ENCODE peak calls at places on chromosomes 6 and 20, in eight cellular contexts. One of them, this sample, is unnamed.
A peak's percentile ranks its signal among the peaks of the same experiment; 100 is the strongest.

GRCh38 chr20:57922701-57923100 is 212.9 kb upstream of the PMEPA1 start:
- DNase-seq in PC-3: no peak
- DNase-seq in IMR-90: no peak
- DNase-seq in neural progenitor cell: no peak
- DNase-seq in CD8-positive, alpha-beta T cell: no peak
- DNase-seq in foreskin fibroblast: no peak
- DNase-seq in adipocyte: no peak
- DNase-seq in brain microvascular endothelial cell: no peak
- DNase-seq in this sample: no peak

GRCh38 chr6:54856137-54856536 is 9.6 kb downstream of the FAM83B start:
- DNase-seq in PC-3: no peak
- DNase-seq in IMR-90: no peak
- DNase-seq in neural progenitor cell: no peak
- DNase-seq in CD8-positive, alpha-beta T cell: no peak
- DNase-seq in foreskin fibroblast: no peak
- DNase-seq in adipocyte: no peak
- DNase-seq in brain microvascular endothelial cell: no peak
- DNase-seq in this sample: no peak

GRCh38 chr6:1552296-1552761 is 57.4 kb upstream of the FOXC1 start:
- DNase-seq in PC-3: peak; percentile 54
- DNase-seq in IMR-90: peak; percentile 18
- DNase-seq in neural progenitor cell: peak; percentile 26
- DNase-seq in CD8-positive, alpha-beta T cell: no peak
- DNase-seq in foreskin fibroblast: peak; percentile 61
- DNase-seq in adipocyte: peak; percentile 40
- DNase-seq in brain microvascular endothelial cell: peak; percentile 13
- DNase-seq in this sample: peak; percentile 10

GRCh38 chr6:145815351-145815772 is 767 bp upstream of the FBXO30 start:
- DNase-seq in PC-3: no peak
- DNase-seq in IMR-90: peak; percentile 8
- DNase-seq in neural progenitor cell: no peak
- DNase-seq in CD8-positive, alpha-beta T cell: no peak
- DNase-seq in foreskin fibroblast: peak; percentile 52
- DNase-seq in adipocyte: peak; percentile 66
- DNase-seq in brain microvascular endothelial cell: peak; percentile 18
- DNase-seq in this sample: peak; percentile 36

GRCh38 chr20:5973172-5973571 is 22.7 kb downstream of the MCM8 start:
- DNase-seq in PC-3: peak; percentile 97
- DNase-seq in IMR-90: peak; percentile 68
- DNase-seq in neural progenitor cell: no peak
- DNase-seq in CD8-positive, alpha-beta T cell: no peak
- DNase-seq in foreskin fibroblast: peak; percentile 53
- DNase-seq in adipocyte: peak; percentile 49
- DNase-seq in brain microvascular endothelial cell: peak; percentile 27
- DNase-seq in this sample: peak; percentile 38

GRCh38 chr6:3194535-3195376 is 32.7 kb downstream of the TUBB2B start:
- DNase-seq in PC-3: no peak
- DNase-seq in IMR-90: peak; percentile 46
- DNase-seq in neural progenitor cell: peak; percentile 82
- DNase-seq in CD8-positive, alpha-beta T cell: no peak
- DNase-seq in foreskin fibroblast: no peak
- DNase-seq in adipocyte: no peak
- DNase-seq in brain microvascular endothelial cell: peak; percentile 59
- DNase-seq in this sample: peak; percentile 79

GRCh38 chr6:62942000-62942399 is 269.3 kb upstream of the FKBP1C start:
- DNase-seq in PC-3: no peak
- DNase-seq in IMR-90: no peak
- DNase-seq in neural progenitor cell: no peak
- DNase-seq in CD8-positive, alpha-beta T cell: no peak
- DNase-seq in foreskin fibroblast: no peak
- DNase-seq in adipocyte: no peak
- DNase-seq in brain microvascular endothelial cell: no peak
- DNase-seq in this sample: no peak

GRCh38 chr6:5516036-5516435 is 254.7 kb downstream of the FARS2 start:
- DNase-seq in PC-3: no peak
- DNase-seq in IMR-90: no peak
- DNase-seq in neural progenitor cell: no peak
- DNase-seq in CD8-positive, alpha-beta T cell: no peak
- DNase-seq in foreskin fibroblast: no peak
- DNase-seq in adipocyte: no peak
- DNase-seq in brain microvascular endothelial cell: no peak
- DNase-seq in this sample: no peak

GRCh38 chr20:23601715-23602114 is 4.0 kb downstream of the CST9 start:
- DNase-seq in PC-3: no peak
- DNase-seq in IMR-90: no peak
- DNase-seq in neural progenitor cell: no peak
- DNase-seq in CD8-positive, alpha-beta T cell: no peak
- DNase-seq in foreskin fibroblast: no peak
- DNase-seq in adipocyte: peak; percentile 21
- DNase-seq in brain microvascular endothelial cell: no peak
- DNase-seq in this sample: no peak

GRCh38 chr6:35287671-35288396 is 9.8 kb upstream of the DEF6 start:
- DNase-seq in PC-3: no peak
- DNase-seq in IMR-90: peak; percentile 91
- DNase-seq in neural progenitor cell: no peak
- DNase-seq in CD8-positive, alpha-beta T cell: no peak
- DNase-seq in foreskin fibroblast: peak; percentile 39
- DNase-seq in adipocyte: no peak
- DNase-seq in brain microvascular endothelial cell: no peak
- DNase-seq in this sample: peak; percentile 26

GRCh38 chr6:51049983-51050877 is 231.6 kb downstream of the TFAP2B start:
- DNase-seq in PC-3: peak; percentile 52
- DNase-seq in IMR-90: no peak
- DNase-seq in neural progenitor cell: no peak
- DNase-seq in CD8-positive, alpha-beta T cell: no peak
- DNase-seq in foreskin fibroblast: no peak
- DNase-seq in adipocyte: no peak
- DNase-seq in brain microvascular endothelial cell: peak; percentile 30
- DNase-seq in this sample: peak; percentile 36

GRCh38 chr6:31568537-31568961 is 3.5 kb upstream of the LTA start:
- DNase-seq in PC-3: no peak
- DNase-seq in IMR-90: no peak
- DNase-seq in neural progenitor cell: no peak
- DNase-seq in CD8-positive, alpha-beta T cell: peak; percentile 38
- DNase-seq in foreskin fibroblast: no peak
- DNase-seq in adipocyte: no peak
- DNase-seq in brain microvascular endothelial cell: no peak
- DNase-seq in this sample: no peak

GRCh38 chr20:2109425-2110210 is 8.0 kb downstream of the STK35 start:
- DNase-seq in PC-3: no peak
- DNase-seq in IMR-90: no peak
- DNase-seq in neural progenitor cell: no peak
- DNase-seq in CD8-positive, alpha-beta T cell: no peak
- DNase-seq in foreskin fibroblast: no peak
- DNase-seq in adipocyte: no peak
- DNase-seq in brain microvascular endothelial cell: no peak
- DNase-seq in this sample: peak; percentile 15

GRCh38 chr20:3580412-3580811 is 82.8 kb downstream of the GFRA4 start:
- DNase-seq in PC-3: no peak
- DNase-seq in IMR-90: no peak
- DNase-seq in neural progenitor cell: peak; percentile 2
- DNase-seq in CD8-positive, alpha-beta T cell: no peak
- DNase-seq in foreskin fibroblast: no peak
- DNase-seq in adipocyte: no peak
- DNase-seq in brain microvascular endothelial cell: no peak
- DNase-seq in this sample: no peak

GRCh38 chr6:46170357-46171289 is at the start of gene ENPP5:
- DNase-seq in PC-3: peak; percentile 9
- DNase-seq in IMR-90: no peak
- DNase-seq in neural progenitor cell: peak; percentile 93
- DNase-seq in CD8-positive, alpha-beta T cell: peak; percentile 62
- DNase-seq in foreskin fibroblast: peak; percentile 56
- DNase-seq in adipocyte: peak; percentile 7
- DNase-seq in brain microvascular endothelial cell: no peak
- DNase-seq in this sample: no peak

GRCh38 chr6:158869604-158870417 is 50.6 kb upstream of the EZR start:
- DNase-seq in PC-3: peak; percentile 97
- DNase-seq in IMR-90: peak; percentile 95
- DNase-seq in neural progenitor cell: peak; percentile 96
- DNase-seq in CD8-positive, alpha-beta T cell: peak; percentile 94
- DNase-seq in foreskin fibroblast: peak; percentile 92
- DNase-seq in adipocyte: peak; percentile 88
- DNase-seq in brain microvascular endothelial cell: peak; percentile 96
- DNase-seq in this sample: peak; percentile 93

GRCh38 chr6:158868122-158868480 is 48.9 kb upstream of the EZR start:
- DNase-seq in PC-3: no peak
- DNase-seq in IMR-90: no peak
- DNase-seq in neural progenitor cell: no peak
- DNase-seq in CD8-positive, alpha-beta T cell: no peak
- DNase-seq in foreskin fibroblast: no peak
- DNase-seq in adipocyte: no peak
- DNase-seq in brain microvascular endothelial cell: no peak
- DNase-seq in this sample: no peak

GRCh38 chr6:158867381-158868121 is 48.4 kb upstream of the EZR start:
- DNase-seq in PC-3: no peak
- DNase-seq in IMR-90: no peak
- DNase-seq in neural progenitor cell: no peak
- DNase-seq in CD8-positive, alpha-beta T cell: no peak
- DNase-seq in foreskin fibroblast: no peak
- DNase-seq in adipocyte: no peak
- DNase-seq in brain microvascular endothelial cell: no peak
- DNase-seq in this sample: no peak

GRCh38 chr6:158869010-158869603 is 49.9 kb upstream of the EZR start:
- DNase-seq in PC-3: peak; percentile 38
- DNase-seq in IMR-90: no peak
- DNase-seq in neural progenitor cell: peak; percentile 80
- DNase-seq in CD8-positive, alpha-beta T cell: no peak
- DNase-seq in foreskin fibroblast: no peak
- DNase-seq in adipocyte: no peak
- DNase-seq in brain microvascular endothelial cell: peak; percentile 9
- DNase-seq in this sample: no peak

DNA sequence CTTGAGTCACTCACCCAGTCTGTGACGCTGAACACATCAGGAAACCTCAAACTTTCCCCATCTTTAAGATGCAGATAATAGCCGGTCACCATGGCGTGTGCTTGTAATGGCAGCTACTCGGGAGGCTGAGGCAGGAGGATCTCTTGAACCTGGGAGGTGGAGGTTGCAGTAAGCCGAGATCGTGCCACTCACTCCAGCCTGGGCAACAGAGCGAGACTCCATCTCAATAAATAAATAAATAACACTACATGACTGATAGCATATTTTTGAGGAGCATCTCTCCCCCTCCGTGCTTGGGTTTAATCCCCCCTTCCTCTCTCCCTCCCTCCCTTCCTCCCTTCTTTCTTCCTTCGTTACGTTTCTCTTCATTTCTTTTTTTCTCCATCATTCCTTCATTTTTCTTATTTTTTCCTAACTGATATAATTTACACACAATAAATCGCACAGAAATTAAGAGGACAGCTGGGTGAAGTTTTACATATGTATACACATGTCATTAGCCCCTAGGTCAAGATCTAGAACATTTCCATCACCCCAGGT is 51.3 kb upstream of the EZR start:
- DNase-seq in PC-3: no peak
- DNase-seq in IMR-90: no peak
- DNase-seq in neural progenitor cell: no peak
- DNase-seq in CD8-positive, alpha-beta T cell: no peak
- DNase-seq in foreskin fibroblast: no peak
- DNase-seq in adipocyte: no peak
- DNase-seq in brain microvascular endothelial cell: no peak
- DNase-seq in this sample: no peak
- H3K4me3 ChIP-seq in PC-3: peak overlapping the region; percentile 26
- H3K4me3 ChIP-seq in IMR-90: no peak overlapping the region
- H3K4me3 ChIP-seq in neural progenitor cell: no peak overlapping the region
- H3K4me3 ChIP-seq in CD8-positive, alpha-beta T cell: peak overlapping the region; percentile 57
- H3K4me3 ChIP-seq in foreskin fibroblast: peak overlapping the region; percentile 52
- H3K4me3 ChIP-seq in adipocyte: peak overlapping the region; percentile 75
- H3K4me3 ChIP-seq in brain microvascular endothelial cell: peak overlapping the region; percentile 55
- H3K4me3 ChIP-seq in this sample: peak overlapping the region; percentile 45

DNA sequence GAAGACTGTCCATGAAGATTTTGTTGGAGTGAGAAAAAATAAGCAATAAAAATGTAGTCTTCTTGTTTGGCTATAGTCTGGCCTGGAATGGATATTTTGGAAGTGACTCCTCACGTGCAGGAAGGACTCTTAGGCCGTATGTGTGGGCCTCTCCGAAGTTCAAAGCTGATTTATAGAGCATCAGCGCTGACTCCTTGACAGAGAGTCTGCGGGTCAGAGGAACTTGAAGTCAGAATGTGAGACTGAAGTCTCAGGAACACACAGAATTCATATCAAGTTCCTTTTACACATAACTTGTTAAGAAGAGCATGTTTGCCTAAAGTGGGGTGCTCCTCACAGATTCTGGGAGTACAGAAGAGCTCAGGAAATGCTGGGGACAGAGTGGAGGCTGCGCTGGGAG is 36.1 kb downstream of the EDN3 start:
- DNase-seq in PC-3: no peak
- DNase-seq in IMR-90: no peak
- DNase-seq in neural progenitor cell: no peak
- DNase-seq in CD8-positive, alpha-beta T cell: no peak
- DNase-seq in foreskin fibroblast: no peak
- DNase-seq in adipocyte: no peak
- DNase-seq in brain microvascular endothelial cell: no peak
- DNase-seq in this sample: no peak
- H3K4me3 ChIP-seq in PC-3: no peak overlapping the region
- H3K4me3 ChIP-seq in IMR-90: no peak overlapping the region
- H3K4me3 ChIP-seq in neural progenitor cell: no peak overlapping the region
- H3K4me3 ChIP-seq in CD8-positive, alpha-beta T cell: no peak overlapping the region
- H3K4me3 ChIP-seq in foreskin fibroblast: no peak overlapping the region
- H3K4me3 ChIP-seq in adipocyte: no peak overlapping the region
- H3K4me3 ChIP-seq in brain microvascular endothelial cell: no peak overlapping the region
- H3K4me3 ChIP-seq in this sample: no peak overlapping the region

DNA sequence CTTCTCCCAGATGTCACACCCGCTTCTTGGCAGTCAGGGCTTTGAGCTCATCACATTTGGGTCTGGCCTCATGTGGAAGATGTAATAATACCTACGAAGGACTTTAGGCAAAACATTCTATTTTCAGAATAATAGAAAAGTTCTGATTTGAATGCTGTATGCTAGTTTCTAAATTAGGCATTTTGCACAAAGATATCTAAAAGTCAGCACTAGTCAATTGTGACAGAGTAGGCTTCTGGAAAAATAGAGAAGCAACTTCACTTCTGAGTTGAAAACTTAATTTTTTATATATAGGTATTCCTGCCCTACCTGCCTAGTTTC is 38.3 kb upstream of the CD2AP start:
- DNase-seq in PC-3: no peak
- DNase-seq in IMR-90: no peak
- DNase-seq in neural progenitor cell: no peak
- DNase-seq in CD8-positive, alpha-beta T cell: no peak
- DNase-seq in foreskin fibroblast: no peak
- DNase-seq in adipocyte: no peak
- DNase-seq in brain microvascular endothelial cell: no peak
- DNase-seq in this sample: no peak
- H3K4me3 ChIP-seq in PC-3: no peak overlapping the region
- H3K4me3 ChIP-seq in IMR-90: no peak overlapping the region
- H3K4me3 ChIP-seq in neural progenitor cell: no peak overlapping the region
- H3K4me3 ChIP-seq in CD8-positive, alpha-beta T cell: no peak overlapping the region
- H3K4me3 ChIP-seq in foreskin fibroblast: no peak overlapping the region
- H3K4me3 ChIP-seq in adipocyte: no peak overlapping the region
- H3K4me3 ChIP-seq in brain microvascular endothelial cell: no peak overlapping the region
- H3K4me3 ChIP-seq in this sample: no peak overlapping the region

DNA sequence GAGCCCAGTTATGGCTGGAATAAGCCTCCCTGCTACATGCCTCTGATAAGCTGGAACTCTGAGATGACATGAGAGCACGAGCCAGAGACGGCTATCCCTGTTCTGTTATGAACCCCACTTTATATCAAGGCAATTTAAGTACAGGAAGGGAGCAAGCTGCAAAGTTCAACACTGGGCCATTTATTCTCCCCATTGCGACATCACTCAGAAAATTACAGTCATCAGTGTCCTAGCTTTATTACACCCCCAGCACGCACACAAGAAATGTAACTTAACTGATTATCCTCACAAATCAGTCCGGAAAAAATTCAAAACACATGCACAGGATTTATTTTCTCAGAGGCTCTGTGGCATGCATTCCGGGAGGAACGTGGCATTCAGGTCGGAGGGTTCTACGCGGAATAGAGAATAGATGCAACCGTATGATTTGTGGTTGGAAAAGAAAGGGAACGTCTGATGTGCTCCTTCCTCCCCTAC is 125.4 kb upstream of the SLC2A12 start:
- DNase-seq in PC-3: no peak
- DNase-seq in IMR-90: peak; percentile 69
- DNase-seq in neural progenitor cell: no peak
- DNase-seq in CD8-positive, alpha-beta T cell: no peak
- DNase-seq in foreskin fibroblast: peak; percentile 87
- DNase-seq in adipocyte: peak; percentile 88
- DNase-seq in brain microvascular endothelial cell: peak; percentile 60
- DNase-seq in this sample: no peak
- H3K4me3 ChIP-seq in PC-3: no peak overlapping the region
- H3K4me3 ChIP-seq in IMR-90: peak overlapping the region; percentile 43
- H3K4me3 ChIP-seq in neural progenitor cell: peak overlapping the region; percentile 37
- H3K4me3 ChIP-seq in CD8-positive, alpha-beta T cell: peak overlapping the region; percentile 67
- H3K4me3 ChIP-seq in foreskin fibroblast: peak overlapping the region; percentile 57
- H3K4me3 ChIP-seq in adipocyte: peak overlapping the region; percentile 79
- H3K4me3 ChIP-seq in brain microvascular endothelial cell: peak overlapping the region; percentile 42
- H3K4me3 ChIP-seq in this sample: peak overlapping the region; percentile 30

This sample was measured in astrocyte of the spinal cord.